ENCODE peak calls at places on chromosome 11, in four cellular contexts. One of them, this sample, is unnamed.

GRCh38 chr11:73225001-73225686 is 7.1 kb downstream of the P2RY2 start:
- DNase-seq in activated CD4-positive, alpha-beta T cell treated with anti-CD3 and anti-CD28 coated beads, Interleukin-2, amount 50 U/mL, for 48 hours: no peak
- DNase-seq in H7: peak; percentile 41
- DNase-seq in naive thymus-derived CD8-positive, alpha-beta T cell: no peak
- DNase-seq in this sample: no peak

GRCh38 chr11:98007072-98007471 is 1013.7 kb upstream of the CNTN5 start:
- DNase-seq in activated CD4-positive, alpha-beta T cell treated with anti-CD3 and anti-CD28 coated beads, Interleukin-2, amount 50 U/mL, for 48 hours: no peak
- DNase-seq in H7: no peak
- DNase-seq in naive thymus-derived CD8-positive, alpha-beta T cell: no peak
- DNase-seq in this sample: no peak

GRCh38 chr11:43833657-43834073 is 47.0 kb upstream of the ALKBH3 start:
- DNase-seq in activated CD4-positive, alpha-beta T cell treated with anti-CD3 and anti-CD28 coated beads, Interleukin-2, amount 50 U/mL, for 48 hours: no peak
- DNase-seq in H7: no peak
- DNase-seq in naive thymus-derived CD8-positive, alpha-beta T cell: no peak
- DNase-seq in this sample: no peak

GRCh38 chr11:116773203-116774112 is 671 bp upstream of the BUD13 start:
- DNase-seq in activated CD4-positive, alpha-beta T cell treated with anti-CD3 and anti-CD28 coated beads, Interleukin-2, amount 50 U/mL, for 48 hours: no peak
- DNase-seq in H7: no peak
- DNase-seq in naive thymus-derived CD8-positive, alpha-beta T cell: no peak
- DNase-seq in this sample: no peak

GRCh38 chr11:104663190-104664140 is 234.8 kb downstream of the CASP12 start:
- DNase-seq in activated CD4-positive, alpha-beta T cell treated with anti-CD3 and anti-CD28 coated beads, Interleukin-2, amount 50 U/mL, for 48 hours: no peak
- DNase-seq in H7: no peak
- DNase-seq in naive thymus-derived CD8-positive, alpha-beta T cell: no peak
- DNase-seq in this sample: no peak

GRCh38 chr11:111612211-111612610 is 10.0 kb downstream of the SIK2 start:
- DNase-seq in activated CD4-positive, alpha-beta T cell treated with anti-CD3 and anti-CD28 coated beads, Interleukin-2, amount 50 U/mL, for 48 hours: no peak
- DNase-seq in H7: no peak
- DNase-seq in naive thymus-derived CD8-positive, alpha-beta T cell: no peak
- DNase-seq in this sample: no peak

GRCh38 chr11:19679952-19680823 is 32.4 kb upstream of the NAV2 start:
- DNase-seq in activated CD4-positive, alpha-beta T cell treated with anti-CD3 and anti-CD28 coated beads, Interleukin-2, amount 50 U/mL, for 48 hours: no peak
- DNase-seq in H7: peak; percentile 50
- DNase-seq in naive thymus-derived CD8-positive, alpha-beta T cell: no peak
- DNase-seq in this sample: peak; percentile 86

GRCh38 chr11:115706735-115707134 is 202.5 kb upstream of the CADM1 start:
- DNase-seq in activated CD4-positive, alpha-beta T cell treated with anti-CD3 and anti-CD28 coated beads, Interleukin-2, amount 50 U/mL, for 48 hours: no peak
- DNase-seq in H7: no peak
- DNase-seq in naive thymus-derived CD8-positive, alpha-beta T cell: no peak
- DNase-seq in this sample: no peak

GRCh38 chr11:3686751-3687150 is 15.6 kb upstream of the CHRNA10 start:
- DNase-seq in activated CD4-positive, alpha-beta T cell treated with anti-CD3 and anti-CD28 coated beads, Interleukin-2, amount 50 U/mL, for 48 hours: no peak
- DNase-seq in H7: no peak
- DNase-seq in naive thymus-derived CD8-positive, alpha-beta T cell: no peak
- DNase-seq in this sample: no peak

GRCh38 chr11:44632466-44633123 is 67.1 kb downstream of the CD82 start:
- DNase-seq in activated CD4-positive, alpha-beta T cell treated with anti-CD3 and anti-CD28 coated beads, Interleukin-2, amount 50 U/mL, for 48 hours: peak; percentile 59
- DNase-seq in H7: peak; percentile 78
- DNase-seq in naive thymus-derived CD8-positive, alpha-beta T cell: no peak
- DNase-seq in this sample: no peak

GRCh38 chr11:126231725-126232459 is 20.3 kb downstream of the FAM118B start:
- DNase-seq in activated CD4-positive, alpha-beta T cell treated with anti-CD3 and anti-CD28 coated beads, Interleukin-2, amount 50 U/mL, for 48 hours: no peak
- DNase-seq in H7: no peak
- DNase-seq in naive thymus-derived CD8-positive, alpha-beta T cell: no peak
- DNase-seq in this sample: no peak

GRCh38 chr11:11243258-11243789 is 109.7 kb downstream of the CSNK2A3 start:
- DNase-seq in activated CD4-positive, alpha-beta T cell treated with anti-CD3 and anti-CD28 coated beads, Interleukin-2, amount 50 U/mL, for 48 hours: no peak
- DNase-seq in H7: no peak
- DNase-seq in naive thymus-derived CD8-positive, alpha-beta T cell: no peak
- DNase-seq in this sample: no peak